ENCODE peak calls at places on chromosomes 12 and 14, in five cellular contexts. B, K, M, Q and X are unnamed samples. For H3K36me3, the result is how much of the 10 kb centered on the place peaks cover.

GRCh38 chr12:89632778-89633177 is 75.9 kb downstream of the ATP2B1 start:
- DNase-seq in B (no peak), K (no peak), M (no peak), Q (no peak), X (no peak)

GRCh38 chr12:12503384-12504078 is 59.1 kb downstream of the DUSP16 start:
- DNase-seq in B (no peak), K (no peak), M (no peak), Q (no peak), X (peak)

GRCh38 chr12:120100630-120101029 is 15.9 kb downstream of the RAB35 start:
- DNase-seq in B (no peak), K (no peak), M (peak), Q (peak), X (no peak)

GRCh38 chr12:9342614-9343353 is 134.6 kb upstream of the PZP start:
- DNase-seq in B (no peak), K (no peak), M (no peak), Q (no peak), X (no peak)

GRCh38 chr12:104825408-104825807 is 132.7 kb downstream of the SLC41A2 start:
- DNase-seq in B (no peak), K (peak), M (no peak), Q (no peak), X (peak)

GRCh38 chr12:89016970-89017778 is 335.1 kb downstream of the DUSP6 start:
- DNase-seq in B (peak), K (peak), M (peak), Q (peak), X (peak)

GRCh38 chr14:91897121-91897701 is 29.9 kb upstream of the TC2N start:
- DNase-seq in B (no peak), K (no peak), M (peak), Q (peak), X (no peak)

GRCh38 chr14:55430024-55430690 is 10.3 kb downstream of the TBPL2 start:
- DNase-seq in B (peak), K (peak), M (peak), Q (no peak), X (peak)

GRCh38 chr12:5192727-5193126 is 149.0 kb downstream of the KCNA5 start:
- DNase-seq in B (no peak), K (no peak), M (no peak), Q (no peak), X (no peak)

GRCh38 chr14:68937790-68938514 is 41.1 kb downstream of the ACTN1 start:
- DNase-seq in B (peak), K (no peak), M (peak), Q (peak), X (no peak)

GRCh38 chr12:66662729-66663128 is 16.1 kb downstream of the GRIP1 start:
- DNase-seq in B (no peak), K (peak), M (peak), Q (no peak), X (no peak)

GRCh38 chr12:56087220-56087619 is 7.3 kb downstream of the ERBB3 start:
- DNase-seq in B (peak), K (no peak), M (no peak), Q (no peak), X (no peak)

GRCh38 chr12:128316981-128317526 is 50.1 kb downstream of the TMEM132C start:
- DNase-seq in B (no peak), K (no peak), M (no peak), Q (no peak), X (no peak)

GRCh38 chr12:67515679-67516363 is 132.7 kb upstream of the DYRK2 start:
- DNase-seq in B (no peak), K (no peak), M (no peak), Q (no peak), X (peak)

GRCh38 chr14:105865904-105866840 is 339.8 kb downstream of the TMEM121 start:
- DNase-seq in B (no peak), K (no peak), M (no peak), Q (peak), X (no peak)

GRCh38 chr12:6333566-6333965 is 8.3 kb downstream of the TNFRSF1A start:
- DNase-seq in B (no peak), K (peak), M (no peak), Q (no peak), X (no peak)

GRCh38 chr14:104137297-104138097 is 890 bp upstream of the KIF26A start:
- DNase-seq in B (peak), K (no peak), M (peak), Q (peak), X (no peak)

GRCh38 chr12:122681814-122682213 is 21.3 kb downstream of the HCAR2 start:
- DNase-seq in B (no peak), K (no peak), M (no peak), Q (no peak), X (no peak)

GRCh38 chr14:104973215-104974145 is 4.7 kb downstream of the AHNAK2 start:
- DNase-seq in B (no peak), K (peak), M (peak), Q (peak), X (no peak)

GRCh38 chr14:24058260-24058950 is 6.6 kb downstream of the CARMIL3 start:
- DNase-seq in B (peak), K (peak), M (peak), Q (peak), X (peak)

GRCh38 chr12:69623970-69624369 is 13.3 kb upstream of the LRRC10 start:
- DNase-seq in B (peak), K (no peak), M (no peak), Q (no peak), X (no peak)

GRCh38 chr12:104738371-104738710 is 219.7 kb downstream of the SLC41A2 start:
- DNase-seq in B (no peak), K (no peak), M (no peak), Q (no peak), X (no peak)

GRCh38 chr14:60102389-60102788 is 10.7 kb downstream of the PCNX4 start:
- DNase-seq in B (no peak), K (peak), M (no peak), Q (no peak), X (no peak)

GRCh38 chr14:54722791-54723432 is 156.0 kb downstream of the SAMD4A start:
- DNase-seq in B (peak), K (peak), M (peak), Q (no peak), X (no peak)

GRCh38 chr14:104110491-104111209 is 25.1 kb downstream of the ASPG start:
- DNase-seq in B (no peak), K (no peak), M (no peak), Q (no peak), X (no peak)

GRCh38 chr12:13179159-13180074 is 17.1 kb upstream of the EMP1 start:
- DNase-seq in B (peak), K (peak), M (no peak), Q (peak), X (peak)

GRCh38 chr12:119444462-119445044 is 110.0 kb downstream of the CCDC60 start:
- DNase-seq in B (peak), K (peak), M (peak), Q (peak), X (peak)

GRCh38 chr12:52768479-52769200 is 8.5 kb downstream of the KRT76 start:
- DNase-seq in B (no peak), K (no peak), M (no peak), Q (no peak), X (no peak)

GRCh38 chr14:32724864-32725550 is 213.7 kb upstream of the NPAS3 start:
- DNase-seq in B (no peak), K (peak), M (no peak), Q (no peak), X (no peak)

GRCh38 chr12:113435367-113435766 is 13.2 kb downstream of the SDSL start:
- DNase-seq in B (no peak), K (no peak), M (no peak), Q (no peak), X (no peak)

GRCh38 chr14:99518441-99519346 is 37.5 kb downstream of the CCNK start:
- DNase-seq in B (peak), K (peak), M (peak), Q (peak), X (peak)

GRCh38 chr12:25529738-25530137 is 23.3 kb downstream of the LMNTD1 start:
- DNase-seq in B (no peak), K (peak), M (peak), Q (no peak), X (no peak)

GRCh38 chr14:99946652-99947489 is 118.4 kb upstream of the EVL start:
- DNase-seq in B (peak), K (no peak), M (peak), Q (no peak), X (peak)

DNA sequence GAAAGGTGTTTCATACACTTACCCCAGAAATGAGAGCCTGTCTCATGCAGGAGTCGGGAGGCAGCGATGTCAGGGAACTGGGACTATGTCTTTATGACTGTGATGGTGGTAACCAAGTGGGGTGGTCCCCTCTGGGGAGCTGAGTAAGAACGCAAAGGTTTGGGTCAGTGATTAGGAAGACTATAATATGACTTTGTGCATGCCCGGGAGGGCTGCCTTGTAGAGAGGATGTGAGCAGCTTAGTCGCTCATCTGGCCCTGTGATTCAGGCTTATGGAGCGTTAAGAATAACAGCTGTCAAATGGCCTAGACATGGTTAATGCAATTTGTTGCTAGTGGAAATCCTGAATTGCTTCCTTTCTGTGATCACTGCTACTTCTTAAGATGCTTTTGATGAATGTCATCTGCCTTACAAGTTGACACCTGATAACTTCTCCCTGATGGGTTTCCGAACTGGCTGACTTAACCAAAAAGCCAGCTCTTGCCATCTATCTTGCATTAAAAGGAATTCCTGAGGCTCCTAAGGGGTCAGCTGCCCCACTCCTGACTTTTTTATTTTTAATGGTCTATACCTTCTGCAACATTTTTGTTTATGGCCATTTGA is 35.4 kb upstream of the AACS start:
- DNase-seq in B (no peak), K (no peak), M (no peak), Q (no peak), X (no peak)
- H3K36me3 ChIP-seq in B (under half), K (under half), M (under half), Q (under half), X (under half)

GRCh38 chr14:71022015-71022919 is 115.0 kb downstream of the PCNX1 start:
- DNase-seq in B (no peak), K (no peak), M (no peak), Q (no peak), X (no peak)
- H3K27ac ChIP-seq in B (no peak), K (no peak), M (peak), Q (peak), X (no peak)

GRCh38 chr14:71078481-71078880 is 171.2 kb downstream of the PCNX1 start:
- DNase-seq in B (no peak), K (no peak), M (no peak), Q (no peak), X (no peak)
- H3K36me3 ChIP-seq in B (under half), K (under half), M (under half), Q (under half), X (under half)

GRCh38 chr12:21881950-21882349 is 59.3 kb downstream of the ABCC9 start:
- DNase-seq in B (no peak), K (no peak), M (no peak), Q (peak), X (no peak)
- H3K27ac ChIP-seq in B (no peak), K (no peak), M (no peak), Q (peak), X (no peak)

GRCh38 chr14:90402009-90402408 is 5.2 kb downstream of the CALM1 start:
- DNase-seq in B (no peak), K (no peak), M (no peak), Q (no peak), X (no peak)

GRCh38 chr14:90400904-90401561 is 4.2 kb downstream of the CALM1 start:
- DNase-seq in B (no peak), K (no peak), M (no peak), Q (no peak), X (no peak)

GRCh38 chr14:90405101-90405500 is 8.3 kb downstream of the CALM1 start:
- DNase-seq in B (no peak), K (no peak), M (no peak), Q (no peak), X (no peak)

GRCh38 chr14:90405755-90406154 is 8.9 kb downstream of the CALM1 start:
- DNase-seq in B (no peak), K (no peak), M (no peak), Q (no peak), X (no peak)

DNA sequence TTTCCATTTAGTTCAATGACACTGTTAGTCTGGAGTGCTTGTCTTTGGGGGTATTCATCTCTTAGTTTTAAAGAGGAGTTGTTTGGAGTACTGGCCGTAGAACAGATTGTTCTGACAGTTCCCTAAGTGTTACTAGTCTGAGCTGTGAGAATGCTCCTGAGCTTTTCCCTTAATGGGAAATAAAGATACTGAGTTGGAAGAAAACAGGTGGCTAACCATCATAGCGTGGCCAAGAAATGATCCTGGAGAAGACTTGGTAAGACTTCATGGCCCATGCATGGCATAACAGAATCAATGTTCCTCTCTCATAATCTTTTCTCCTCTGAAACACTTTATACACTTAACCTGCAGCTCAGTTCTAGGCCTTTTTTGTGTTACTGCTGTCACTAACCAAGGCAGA is 6.2 kb downstream of the CALM1 start:
- DNase-seq in B (no peak), K (no peak), M (no peak), Q (no peak), X (no peak)
- H3K36me3 ChIP-seq in B (under half), K (half or more), M (half or more), Q (under half), X (half or more)

DNA sequence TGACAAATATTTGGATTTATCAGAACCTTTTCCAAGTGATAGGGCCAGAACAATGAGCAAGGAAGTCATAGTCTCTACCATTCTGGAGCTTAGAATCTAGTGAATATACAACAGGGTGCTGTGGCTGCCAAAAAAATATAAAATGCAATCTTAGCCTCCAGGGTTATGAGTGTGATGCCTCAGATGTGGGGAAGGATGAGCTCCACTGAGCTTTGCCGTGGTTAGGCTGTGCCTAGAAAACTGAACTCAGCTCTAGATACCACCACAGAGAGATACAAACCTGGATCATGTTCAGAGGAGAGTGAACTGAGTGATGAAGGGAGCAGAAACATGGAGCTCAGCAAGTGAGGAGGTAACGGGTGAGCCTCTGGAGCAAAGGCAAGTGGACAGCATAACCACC is 138.1 kb upstream of the HIF1A start:
- DNase-seq in B (no peak), K (no peak), M (no peak), Q (no peak), X (no peak)
- H3K27ac ChIP-seq in B (no peak), K (no peak), M (no peak), Q (no peak), X (no peak)